ENCODE peak calls at places on chromosome 2, in eight cellular contexts. Z is A172, L is lung microvascular endothelial cell, V is GM23338, P is cortex of kidney, T is glomerular endothelial cell, Q is iris pigment epithelial cell, J is amygdala. U is an unnamed sample.

GRCh38 chr2:159938375-159938774 is 124.0 kb downstream of the PLA2R1 start:
- DNase-seq in V (no peak), P (no peak), L (no peak), Z (no peak), Q (no peak), J (no peak), T (no peak), U (no peak)

GRCh38 chr2:86087936-86088850 is 17.5 kb downstream of the POLR1A start:
- DNase-seq in P (no peak), Q (no peak), V (peak), T (no peak), J (no peak), Z (no peak), L (no peak), U (no peak)

GRCh38 chr2:235161565-235161964 is 209.7 kb downstream of the SH3BP4 start:
- DNase-seq in L (no peak), Q (no peak), Z (no peak), P (no peak), V (no peak), J (no peak), T (no peak), U (no peak)

GRCh38 chr2:44155577-44156446 is 12.9 kb upstream of the PPM1B start:
- DNase-seq in P (no peak), T (no peak), V (no peak), Q (peak), J (no peak), Z (peak), L (no peak), U (no peak)

GRCh38 chr2:191678437-191679110 is 638 bp downstream of the NABP1 start:
- DNase-seq in P (no peak), J (no peak), T (no peak), Q (no peak), L (peak), V (peak), Z (peak), U (peak)

GRCh38 chr2:168514692-168515091 is 58.6 kb downstream of the CERS6 start:
- DNase-seq in T (no peak), Q (no peak), Z (no peak), J (no peak), P (no peak), L (no peak), V (no peak), U (no peak)

GRCh38 chr2:152098033-152098797 is 629 bp downstream of the CACNB4 start:
- DNase-seq in L (no peak), J (no peak), Q (peak), P (no peak), Z (no peak), V (peak), T (no peak), U (no peak)

GRCh38 chr2:11100976-11101375 is 54.3 kb upstream of the SLC66A3 start:
- DNase-seq in P (no peak), T (no peak), Z (no peak), Q (no peak), J (no peak), V (no peak), L (no peak), U (no peak)

GRCh38 chr2:165293439-165294420 is 54.5 kb downstream of the SCN2A start:
- DNase-seq in P (no peak), Q (peak), L (peak), T (peak), Z (peak), J (peak), V (peak), U (peak)

GRCh38 chr2:169715379-169716228 is 18.0 kb upstream of the KLHL23 start:
- DNase-seq in V (no peak), Q (peak), L (peak), P (no peak), T (no peak), Z (no peak), J (no peak), U (no peak)

GRCh38 chr2:145431181-145431951 is 911.4 kb upstream of the ZEB2 start:
- DNase-seq in V (peak), L (peak), Q (no peak), P (no peak), Z (no peak), T (no peak), J (peak), U (no peak)

GRCh38 chr2:74379851-74380789 is at the start of gene DCTN1:
- DNase-seq in L (peak), V (peak), J (peak), Z (peak), T (no peak), Q (peak), P (no peak), U (no peak)

GRCh38 chr2:66537001-66537400 is 102.1 kb downstream of the MEIS1 start:
- DNase-seq in Z (no peak), L (no peak), J (no peak), P (no peak), T (no peak), V (peak), Q (no peak), U (no peak)

GRCh38 chr2:77102927-77103326 is 419.2 kb downstream of the LRRTM4 start:
- DNase-seq in V (no peak), P (no peak), Q (no peak), T (no peak), Z (no peak), L (no peak), J (no peak), U (no peak)

GRCh38 chr2:23532311-23533013 is 147.5 kb downstream of the KLHL29 start:
- DNase-seq in J (peak), V (no peak), Z (no peak), Q (peak), T (no peak), P (no peak), L (no peak), U (no peak)

GRCh38 chr2:224849264-224849663 is 133.1 kb upstream of the CCDC195 start:
- DNase-seq in P (no peak), T (no peak), Q (no peak), Z (no peak), J (no peak), L (peak), V (peak), U (no peak)

GRCh38 chr2:207506426-207506825 is 23.3 kb upstream of the CREB1 start:
- DNase-seq in L (no peak), T (no peak), Z (no peak), Q (no peak), J (no peak), V (no peak), P (no peak), U (no peak)

GRCh38 chr2:34105015-34105767 is 506.1 kb upstream of the FAM98A start:
- DNase-seq in T (peak), L (peak), P (no peak), Q (peak), J (no peak), V (no peak), Z (peak), U (no peak)

GRCh38 chr2:64491426-64491825 is 32.7 kb upstream of the AFTPH start:
- DNase-seq in P (no peak), T (no peak), Q (peak), L (peak), V (no peak), J (no peak), Z (no peak), U (no peak)

GRCh38 chr2:88038263-88039105 is 17.1 kb downstream of the KRCC1 start:
- DNase-seq in V (no peak), T (no peak), P (no peak), Q (peak), L (no peak), Z (peak), J (no peak), U (no peak)

GRCh38 chr2:150222317-150222716 is 265.1 kb downstream of the RND3 start:
- DNase-seq in Z (no peak), P (no peak), L (no peak), V (no peak), T (no peak), Q (no peak), J (no peak), U (no peak)

GRCh38 chr2:18741888-18742287 is 152.5 kb upstream of the NT5C1B start:
- DNase-seq in P (no peak), Z (no peak), T (no peak), J (no peak), L (no peak), V (peak), Q (no peak), U (no peak)

GRCh38 chr2:27431395-27431794 is 3.0 kb downstream of the NRBP1 start:
- DNase-seq in V (no peak), T (no peak), L (peak), J (no peak), Q (peak), P (no peak), Z (peak), U (peak)

GRCh38 chr2:95374916-95375471 is 27.5 kb upstream of the FAHD2A start:
- DNase-seq in Z (peak), T (no peak), V (no peak), Q (no peak), J (no peak), P (no peak), L (no peak), U (no peak)

U was measured in NK-92 treated with Interleukin-12 subunit alpha and Interleukin-12 subunit beta, amount 100 ng/mL, for 24 hours.